ENCODE peak calls at places on chromosome 12, in six cellular contexts. Q, Z, V, W, H and D are unnamed samples.

GRCh38 chr12:54208591-54208990 is 19.8 kb upstream of the SMUG1 start:
- DNase-seq in W (no peak), H (no peak), Z (no peak), V (no peak), Q (no peak), D (no peak)

GRCh38 chr12:121520586-121521086 is 60.2 kb downstream of the KDM2B start:
- DNase-seq in V (no peak), Z (no peak), W (no peak), Q (no peak), H (no peak), D (no peak)

GRCh38 chr12:118061011-118061875 is at the start of gene WSB2:
- DNase-seq in W (peak), V (peak), Q (peak), H (no peak), Z (peak), D (peak)

GRCh38 chr12:8493084-8493483 is 20.2 kb upstream of the CLEC4D start:
- DNase-seq in Z (no peak), W (no peak), H (peak), Q (no peak), V (peak), D (no peak)

GRCh38 chr12:108568653-108569154 is 6.3 kb downstream of the ISCU start:
- DNase-seq in Q (no peak), W (peak), Z (no peak), V (peak), H (no peak), D (no peak)

GRCh38 chr12:44286336-44286735 is 450.5 kb downstream of the TMEM117 start:
- DNase-seq in V (peak), H (no peak), W (no peak), Q (no peak), Z (no peak), D (no peak)

GRCh38 chr12:53676715-53677611 is 1.1 kb upstream of the ATP5MC2 start:
- DNase-seq in Z (peak), V (peak), W (no peak), Q (peak), H (no peak), D (peak)

GRCh38 chr12:6302621-6303020 is 7.9 kb upstream of the PLEKHG6 start:
- DNase-seq in Z (no peak), V (no peak), H (no peak), W (no peak), Q (no peak), D (no peak)

GRCh38 chr12:34108967-34109366 is 86.7 kb downstream of the ALG10 start:
- DNase-seq in Z (no peak), H (no peak), Q (no peak), V (no peak), W (no peak), D (no peak)

GRCh38 chr12:52740591-52740990 is 36.6 kb downstream of the KRT76 start:
- DNase-seq in H (no peak), W (no peak), Q (no peak), V (no peak), Z (no peak), D (no peak)

GRCh38 chr12:92244036-92244435 is 98.4 kb upstream of the BTG1 start:
- DNase-seq in V (no peak), W (no peak), H (no peak), Z (peak), Q (no peak), D (peak)

GRCh38 chr12:88207921-88208640 is 66.0 kb downstream of the TMTC3 start:
- DNase-seq in H (peak), Z (no peak), W (no peak), Q (no peak), V (no peak), D (peak)

GRCh38 chr12:98788396-98788795 is 143.3 kb downstream of the APAF1 start:
- DNase-seq in Z (no peak), Q (no peak), W (no peak), V (no peak), H (no peak), D (no peak)

GRCh38 chr12:117111386-117112267 is 12.4 kb upstream of the TESC start:
- DNase-seq in Z (no peak), H (no peak), W (no peak), V (no peak), Q (no peak), D (no peak)

GRCh38 chr12:574475-575128 is 88.6 kb downstream of the NINJ2 start:
- DNase-seq in H (no peak), Q (no peak), Z (no peak), W (no peak), V (no peak), D (no peak)

GRCh38 chr12:126447346-126447745 is 1382.1 kb downstream of the AACS start:
- DNase-seq in W (no peak), H (no peak), Q (no peak), Z (no peak), V (peak), D (no peak)

GRCh38 chr12:3116106-3116898 is 39.1 kb downstream of the TSPAN9 start:
- DNase-seq in V (no peak), Q (no peak), W (no peak), H (no peak), Z (no peak), D (no peak)

GRCh38 chr12:43277630-43278267 is 274.3 kb downstream of the ADAMTS20 start:
- DNase-seq in H (no peak), V (no peak), W (no peak), Q (no peak), Z (no peak), D (no peak)

GRCh38 chr12:125549836-125550235 is 484.6 kb downstream of the AACS start:
- DNase-seq in W (no peak), Z (no peak), H (no peak), Q (no peak), V (no peak), D (no peak)

GRCh38 chr12:1117371-1117770 is 126.3 kb downstream of the ERC1 start:
- DNase-seq in W (no peak), V (no peak), H (no peak), Z (no peak), Q (no peak), D (no peak)